ENCODE peak calls at places on chromosomes 11 and 22, in nine cellular contexts. One of them, this sample, is unnamed.

GRCh38 chr11:134711563-134711962 is 299.5 kb upstream of the B3GAT1 start:
- DNase-seq in left ventricle myocardium inferior: no peak
- DNase-seq in body of pancreas: no peak
- DNase-seq in heart right ventricle: no peak
- DNase-seq in stomach: no peak
- DNase-seq in endothelial cell of umbilical vein: no peak
- DNase-seq in cardiac fibroblast: no peak
- DNase-seq in tibial artery: no peak
- DNase-seq in cardiac muscle cell: no peak
- DNase-seq in this sample: no peak

GRCh38 chr11:6576471-6577373 is 26.7 kb downstream of the RRP8 start:
- DNase-seq in tibial artery: no peak
- DNase-seq in stomach: no peak
- DNase-seq in body of pancreas: no peak
- DNase-seq in endothelial cell of umbilical vein: peak; percentile 84
- DNase-seq in cardiac muscle cell: peak; percentile 84
- DNase-seq in cardiac fibroblast: peak; percentile 85
- DNase-seq in left ventricle myocardium inferior: no peak
- DNase-seq in heart right ventricle: no peak
- DNase-seq in this sample: peak; percentile 36

GRCh38 chr11:134358165-134358852 is 26.5 kb downstream of the GLB1L2 start:
- DNase-seq in body of pancreas: no peak
- DNase-seq in endothelial cell of umbilical vein: no peak
- DNase-seq in stomach: no peak
- DNase-seq in tibial artery: peak; percentile 43
- DNase-seq in cardiac fibroblast: no peak
- DNase-seq in heart right ventricle: no peak
- DNase-seq in cardiac muscle cell: no peak
- DNase-seq in left ventricle myocardium inferior: no peak
- DNase-seq in this sample: no peak

GRCh38 chr11:116371146-116371545 is 401.6 kb downstream of the BUD13 start:
- DNase-seq in endothelial cell of umbilical vein: no peak
- DNase-seq in stomach: no peak
- DNase-seq in heart right ventricle: no peak
- DNase-seq in cardiac fibroblast: no peak
- DNase-seq in left ventricle myocardium inferior: no peak
- DNase-seq in body of pancreas: no peak
- DNase-seq in tibial artery: no peak
- DNase-seq in cardiac muscle cell: no peak
- DNase-seq in this sample: no peak

GRCh38 chr11:550021-550745 is 10.4 kb downstream of the LMNTD2 start:
- DNase-seq in stomach: no peak
- DNase-seq in heart right ventricle: no peak
- DNase-seq in tibial artery: no peak
- DNase-seq in endothelial cell of umbilical vein: no peak
- DNase-seq in cardiac fibroblast: no peak
- DNase-seq in left ventricle myocardium inferior: no peak
- DNase-seq in cardiac muscle cell: no peak
- DNase-seq in body of pancreas: no peak
- DNase-seq in this sample: no peak

GRCh38 chr11:80596291-80596810 is 1155.5 kb upstream of the TENM4 start:
- DNase-seq in cardiac fibroblast: no peak
- DNase-seq in stomach: no peak
- DNase-seq in cardiac muscle cell: no peak
- DNase-seq in tibial artery: no peak
- DNase-seq in left ventricle myocardium inferior: no peak
- DNase-seq in body of pancreas: no peak
- DNase-seq in endothelial cell of umbilical vein: no peak
- DNase-seq in heart right ventricle: no peak
- DNase-seq in this sample: no peak

GRCh38 chr22:45859231-45860161 is 117.5 kb downstream of the WNT7B start:
- DNase-seq in stomach: peak; percentile 17
- DNase-seq in tibial artery: peak; percentile 34
- DNase-seq in body of pancreas: no peak
- DNase-seq in heart right ventricle: no peak
- DNase-seq in left ventricle myocardium inferior: no peak
- DNase-seq in endothelial cell of umbilical vein: no peak
- DNase-seq in cardiac fibroblast: no peak
- DNase-seq in cardiac muscle cell: no peak
- DNase-seq in this sample: peak; percentile 53

GRCh38 chr11:118198370-118198769 is 21.9 kb upstream of the SCN2B start:
- DNase-seq in cardiac fibroblast: peak; percentile 71
- DNase-seq in endothelial cell of umbilical vein: peak; percentile 61
- DNase-seq in cardiac muscle cell: peak; percentile 70
- DNase-seq in body of pancreas: peak; percentile 83
- DNase-seq in left ventricle myocardium inferior: peak; percentile 84
- DNase-seq in heart right ventricle: peak; percentile 86
- DNase-seq in tibial artery: peak; percentile 74
- DNase-seq in stomach: peak; percentile 83
- DNase-seq in this sample: peak; percentile 88

GRCh38 chr11:70928854-70929598 is 323.4 kb downstream of the SHANK2 start:
- DNase-seq in stomach: no peak
- DNase-seq in body of pancreas: no peak
- DNase-seq in left ventricle myocardium inferior: no peak
- DNase-seq in endothelial cell of umbilical vein: no peak
- DNase-seq in tibial artery: no peak
- DNase-seq in cardiac muscle cell: no peak
- DNase-seq in heart right ventricle: no peak
- DNase-seq in cardiac fibroblast: no peak
- DNase-seq in this sample: no peak

GRCh38 chr22:31496735-31497146 is 405 bp downstream of the SFI1 start:
- DNase-seq in heart right ventricle: peak; percentile 23
- DNase-seq in cardiac fibroblast: no peak
- DNase-seq in endothelial cell of umbilical vein: no peak
- DNase-seq in tibial artery: peak; percentile 68
- DNase-seq in left ventricle myocardium inferior: no peak
- DNase-seq in cardiac muscle cell: peak; percentile 14
- DNase-seq in stomach: no peak
- DNase-seq in body of pancreas: no peak
- DNase-seq in this sample: peak; percentile 29

GRCh38 chr11:19696073-19696472 is 16.6 kb upstream of the NAV2 start:
- DNase-seq in body of pancreas: no peak
- DNase-seq in tibial artery: no peak
- DNase-seq in cardiac fibroblast: no peak
- DNase-seq in cardiac muscle cell: no peak
- DNase-seq in left ventricle myocardium inferior: no peak
- DNase-seq in endothelial cell of umbilical vein: no peak
- DNase-seq in stomach: no peak
- DNase-seq in heart right ventricle: no peak
- DNase-seq in this sample: no peak

GRCh38 chr22:37812869-37813678 is 5.3 kb downstream of the GCAT start:
- DNase-seq in cardiac muscle cell: no peak
- DNase-seq in body of pancreas: no peak
- DNase-seq in tibial artery: no peak
- DNase-seq in heart right ventricle: no peak
- DNase-seq in stomach: no peak
- DNase-seq in cardiac fibroblast: no peak
- DNase-seq in left ventricle myocardium inferior: no peak
- DNase-seq in endothelial cell of umbilical vein: no peak
- DNase-seq in this sample: no peak

GRCh38 chr11:94895971-94896370 is 77.4 kb downstream of the CWC15 start:
- DNase-seq in body of pancreas: no peak
- DNase-seq in cardiac fibroblast: peak; percentile 47
- DNase-seq in left ventricle myocardium inferior: no peak
- DNase-seq in tibial artery: no peak
- DNase-seq in endothelial cell of umbilical vein: peak; percentile 43
- DNase-seq in stomach: no peak
- DNase-seq in cardiac muscle cell: peak; percentile 54
- DNase-seq in heart right ventricle: no peak
- DNase-seq in this sample: no peak

GRCh38 chr11:2265854-2266585 is 4.4 kb downstream of the ASCL2 start:
- DNase-seq in left ventricle myocardium inferior: no peak
- DNase-seq in body of pancreas: no peak
- DNase-seq in cardiac fibroblast: no peak
- DNase-seq in stomach: peak; percentile 10
- DNase-seq in endothelial cell of umbilical vein: no peak
- DNase-seq in tibial artery: no peak
- DNase-seq in heart right ventricle: no peak
- DNase-seq in cardiac muscle cell: no peak
- DNase-seq in this sample: no peak

GRCh38 chr11:2267306-2267861 is 3.0 kb downstream of the ASCL2 start:
- DNase-seq in left ventricle myocardium inferior: no peak
- DNase-seq in cardiac fibroblast: no peak
- DNase-seq in body of pancreas: no peak
- DNase-seq in cardiac muscle cell: no peak
- DNase-seq in tibial artery: no peak
- DNase-seq in stomach: no peak
- DNase-seq in endothelial cell of umbilical vein: no peak
- DNase-seq in heart right ventricle: no peak
- DNase-seq in this sample: no peak

GRCh38 chr11:2265396-2265795 is 5.0 kb downstream of the ASCL2 start:
- DNase-seq in body of pancreas: no peak
- DNase-seq in stomach: peak; percentile 27
- DNase-seq in heart right ventricle: no peak
- DNase-seq in cardiac muscle cell: no peak
- DNase-seq in endothelial cell of umbilical vein: no peak
- DNase-seq in cardiac fibroblast: no peak
- DNase-seq in tibial artery: no peak
- DNase-seq in left ventricle myocardium inferior: no peak
- DNase-seq in this sample: no peak

GRCh38 chr11:2267871-2268825 is 2.2 kb downstream of the ASCL2 start:
- DNase-seq in heart right ventricle: no peak
- DNase-seq in cardiac muscle cell: no peak
- DNase-seq in stomach: peak; percentile 26
- DNase-seq in cardiac fibroblast: no peak
- DNase-seq in endothelial cell of umbilical vein: no peak
- DNase-seq in body of pancreas: no peak
- DNase-seq in left ventricle myocardium inferior: no peak
- DNase-seq in tibial artery: peak; percentile 63
- DNase-seq in this sample: no peak

DNA sequence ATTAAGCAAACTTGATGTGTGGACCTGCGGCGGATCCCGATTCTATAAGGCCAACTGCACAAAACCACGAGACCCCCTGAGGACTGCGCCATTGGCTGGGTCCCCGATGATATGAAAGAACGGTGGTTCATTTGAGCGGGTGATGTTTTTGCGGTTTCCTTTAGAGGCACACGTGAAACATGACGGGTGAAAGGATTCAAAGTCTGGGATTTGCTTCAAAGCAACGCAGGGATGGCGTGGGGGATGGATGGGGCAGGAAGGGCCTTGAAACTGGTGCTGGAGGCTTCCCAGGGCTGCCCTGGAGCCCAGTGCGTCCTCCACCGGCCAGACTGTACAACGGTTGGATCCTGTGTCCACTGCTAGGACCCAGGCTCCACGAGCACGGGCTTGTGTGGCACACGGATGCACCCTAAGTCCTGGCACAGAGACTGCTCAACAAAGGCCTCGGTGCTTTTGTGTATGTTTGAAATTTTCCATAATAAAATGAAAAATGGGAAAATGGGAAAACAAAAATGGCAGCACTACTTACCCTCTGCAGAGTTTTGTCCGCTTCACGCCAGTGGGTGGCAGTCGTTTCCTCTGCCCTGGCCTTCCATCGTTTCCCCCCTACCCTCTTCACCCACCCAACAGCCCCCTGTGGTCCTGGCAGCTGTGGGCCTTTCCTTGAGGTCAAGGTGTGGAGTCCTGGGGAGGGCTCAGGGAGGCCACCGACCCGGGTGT is 3.6 kb downstream of the ASCL2 start:
- DNase-seq in stomach: no peak
- DNase-seq in cardiac fibroblast: no peak
- DNase-seq in endothelial cell of umbilical vein: no peak
- DNase-seq in cardiac muscle cell: no peak
- DNase-seq in left ventricle myocardium inferior: no peak
- DNase-seq in body of pancreas: no peak
- DNase-seq in tibial artery: no peak
- DNase-seq in heart right ventricle: no peak
- DNase-seq in this sample: no peak
- TF ChIP-seq CTCF in stomach: no peak
- TF ChIP-seq CTCF in cardiac fibroblast: no peak
- TF ChIP-seq CTCF in endothelial cell of umbilical vein: no peak
- TF ChIP-seq CTCF in cardiac muscle cell: no peak
- TF ChIP-seq CTCF in left ventricle myocardium inferior: no peak
- TF ChIP-seq CTCF in body of pancreas: no peak
- TF ChIP-seq CTCF in tibial artery: no peak
- TF ChIP-seq CTCF in heart right ventricle: no peak
- TF ChIP-seq CTCF in this sample: no peak

GRCh38 chr22:36258750-36259619 is 6.1 kb downstream of the APOL1 start:
- DNase-seq in heart right ventricle: peak; percentile 46
- DNase-seq in tibial artery: no peak
- DNase-seq in stomach: no peak
- DNase-seq in cardiac fibroblast: peak; percentile 77
- DNase-seq in body of pancreas: no peak
- DNase-seq in cardiac muscle cell: peak; percentile 82
- DNase-seq in endothelial cell of umbilical vein: peak; percentile 68
- DNase-seq in left ventricle myocardium inferior: peak; percentile 34
- DNase-seq in this sample: peak; percentile 72
- H3K4me3 ChIP-seq in heart right ventricle: no peak overlapping the region
- H3K4me3 ChIP-seq in tibial artery: no peak overlapping the region
- H3K4me3 ChIP-seq in stomach: no peak overlapping the region
- H3K4me3 ChIP-seq in cardiac fibroblast: no peak overlapping the region
- H3K4me3 ChIP-seq in body of pancreas: no peak overlapping the region
- H3K4me3 ChIP-seq in cardiac muscle cell: no peak overlapping the region
- H3K4me3 ChIP-seq in endothelial cell of umbilical vein: no peak overlapping the region
- H3K4me3 ChIP-seq in left ventricle myocardium inferior: no peak overlapping the region
- H3K4me3 ChIP-seq in this sample: no peak overlapping the region

GRCh38 chr22:33467067-33467466 is 408.9 kb upstream of the SYN3 start:
- DNase-seq in left ventricle myocardium inferior: no peak
- DNase-seq in body of pancreas: no peak
- DNase-seq in heart right ventricle: no peak
- DNase-seq in endothelial cell of umbilical vein: no peak
- DNase-seq in cardiac fibroblast: no peak
- DNase-seq in cardiac muscle cell: no peak
- DNase-seq in tibial artery: no peak
- DNase-seq in stomach: no peak
- DNase-seq in this sample: no peak
- TF ChIP-seq CTCF in left ventricle myocardium inferior: no peak
- TF ChIP-seq CTCF in body of pancreas: no peak
- TF ChIP-seq CTCF in heart right ventricle: no peak
- TF ChIP-seq CTCF in endothelial cell of umbilical vein: no peak
- TF ChIP-seq CTCF in cardiac fibroblast: no peak
- TF ChIP-seq CTCF in cardiac muscle cell: no peak
- TF ChIP-seq CTCF in tibial artery: no peak
- TF ChIP-seq CTCF in stomach: no peak
- TF ChIP-seq CTCF in this sample: no peak

DNA sequence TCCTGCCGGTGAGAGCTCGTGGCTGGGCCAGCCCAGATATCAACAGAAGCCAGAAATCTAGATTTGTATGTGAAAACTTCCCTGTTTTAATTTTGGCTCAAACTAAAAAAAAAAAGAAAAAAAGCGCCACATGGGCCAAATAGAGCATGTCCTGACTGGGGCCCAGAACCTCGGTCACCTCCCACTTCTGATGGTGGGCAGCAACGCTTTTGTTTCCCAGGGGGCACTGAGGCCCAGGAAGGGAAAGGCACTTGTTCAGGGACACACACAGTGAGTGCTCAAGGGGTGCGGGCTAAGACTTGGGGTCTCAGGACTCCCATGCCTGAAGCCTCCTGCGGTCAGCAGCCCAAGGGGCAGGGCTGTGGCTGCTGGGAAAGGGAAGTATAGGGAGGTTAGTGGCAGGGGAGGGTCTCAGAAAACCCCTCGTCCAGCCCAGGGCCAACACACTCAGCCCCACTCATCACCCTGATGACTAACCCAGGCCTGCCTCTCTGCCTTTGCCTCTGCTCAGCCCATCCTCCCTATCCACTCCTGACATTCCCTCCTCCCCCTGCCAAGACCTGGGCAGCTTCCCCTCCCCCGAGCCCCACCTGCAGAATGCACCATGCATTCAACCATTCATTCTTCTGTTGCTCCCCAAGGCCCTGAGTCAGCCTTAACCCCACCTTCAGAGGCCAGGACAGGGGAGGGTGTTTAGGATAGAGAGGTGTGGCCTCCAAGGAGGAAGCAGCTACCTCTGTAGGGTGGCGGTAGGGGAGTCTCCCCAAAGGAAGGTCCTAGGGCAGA is 30.0 kb upstream of the TCF20 start:
- DNase-seq in endothelial cell of umbilical vein: no peak
- DNase-seq in heart right ventricle: no peak
- DNase-seq in cardiac fibroblast: no peak
- DNase-seq in tibial artery: no peak
- DNase-seq in body of pancreas: no peak
- DNase-seq in cardiac muscle cell: no peak
- DNase-seq in left ventricle myocardium inferior: no peak
- DNase-seq in stomach: peak; percentile 27
- DNase-seq in this sample: no peak
- H3K4me3 ChIP-seq in endothelial cell of umbilical vein: no peak overlapping the region
- H3K4me3 ChIP-seq in heart right ventricle: no peak overlapping the region
- H3K4me3 ChIP-seq in cardiac fibroblast: no peak overlapping the region
- H3K4me3 ChIP-seq in tibial artery: no peak overlapping the region
- H3K4me3 ChIP-seq in body of pancreas: no peak overlapping the region
- H3K4me3 ChIP-seq in cardiac muscle cell: no peak overlapping the region
- H3K4me3 ChIP-seq in left ventricle myocardium inferior: no peak overlapping the region
- H3K4me3 ChIP-seq in stomach: no peak overlapping the region
- H3K4me3 ChIP-seq in this sample: no peak overlapping the region